ENCODE peak calls at places on chromosomes 16 and 17, in four cellular contexts. L is HepG2, Y is K562, F is H1. P is an unnamed sample.

GRCh38 chr17:73030995-73031394 is 61.5 kb downstream of the SLC39A11 start:
- DNase-seq in L (no peak), Y (no peak), F (no peak), P (no peak)

GRCh38 chr16:19696312-19696711 is 21.7 kb downstream of the KNOP1 start:
- DNase-seq in L (no peak), Y (peak), F (no peak), P (no peak)

GRCh38 chr17:79003661-79004411 is 5.7 kb downstream of the CANT1 start:
- DNase-seq in L (no peak), Y (no peak), F (no peak), P (no peak)

GRCh38 chr16:9476744-9477143 is 385.3 kb downstream of the HAPSTR1 start:
- DNase-seq in L (no peak), Y (no peak), F (no peak), P (no peak)

GRCh38 chr17:39739020-39739884 is 1.5 kb downstream of the GRB7 start:
- DNase-seq in L (peak), Y (peak), F (no peak), P (peak)

GRCh38 chr17:43907425-43907981 is at the start of gene MPP2:
- DNase-seq in L (peak), Y (peak), F (no peak), P (peak)

GRCh38 chr17:22469941-22470340 is 777.6 kb downstream of the KCNJ18 start:
- DNase-seq in L (no peak), Y (no peak), F (no peak), P (no peak)

GRCh38 chr16:3912373-3912772 is 31.9 kb upstream of the CREBBP start:
- DNase-seq in L (no peak), Y (no peak), F (no peak), P (no peak)

GRCh38 chr17:62656446-62656845 is 29.0 kb downstream of the MRC2 start:
- DNase-seq in L (no peak), Y (no peak), F (no peak), P (no peak)

GRCh38 chr17:59234631-59235030 is 14.3 kb downstream of the GDPD1 start:
- DNase-seq in L (no peak), Y (no peak), F (no peak), P (no peak)

GRCh38 chr17:60391419-60392041 is 403 bp downstream of the USP32 start:
- DNase-seq in L (no peak), Y (no peak), F (peak), P (no peak)

GRCh38 chr17:9842057-9842758 is 16.5 kb downstream of the GLP2R start:
- DNase-seq in L (peak), Y (no peak), F (no peak), P (peak)

GRCh38 chr16:65414284-65414984 is 292.6 kb upstream of the CDH11 start:
- DNase-seq in L (no peak), Y (no peak), F (no peak), P (no peak)

GRCh38 chr16:73176577-73177013 is 128.7 kb upstream of the ZFHX3 start:
- DNase-seq in L (peak), Y (no peak), F (no peak), P (peak)

GRCh38 chr16:89621136-89621697 is 7.8 kb downstream of the DPEP1 start:
- DNase-seq in L (no peak), Y (no peak), F (no peak), P (no peak)

GRCh38 chr17:74116087-74116717 is 87.3 kb upstream of the RPL38 start:
- DNase-seq in L (no peak), Y (no peak), F (no peak), P (no peak)

GRCh38 chr17:39952665-39953470 is 9.9 kb upstream of the GSDMA start:
- DNase-seq in L (peak), Y (peak), F (peak), P (peak)

GRCh38 chr17:38967290-38967738 is at the start of gene FBXO47:
- DNase-seq in L (peak), Y (peak), F (peak), P (peak)

GRCh38 chr16:85055503-85056210 is 28.1 kb downstream of the KIAA0513 start:
- DNase-seq in L (peak), Y (peak), F (no peak), P (no peak)

GRCh38 chr17:73797594-73798110 is 153.4 kb upstream of the SDK2 start:
- DNase-seq in L (peak), Y (no peak), F (no peak), P (peak)

GRCh38 chr17:42180411-42180921 is 476 bp downstream of the KCNH4 start:
- DNase-seq in L (no peak), Y (no peak), F (no peak), P (no peak)

GRCh38 chr17:42179335-42179734 is 1.6 kb downstream of the KCNH4 start:
- DNase-seq in L (no peak), Y (no peak), F (no peak), P (no peak)

GRCh38 chr17:42180922-42181850 is at the start of gene KCNH4:
- DNase-seq in L (peak), Y (peak), F (no peak), P (peak)

GRCh38 chr17:42178817-42179216 is 2.1 kb downstream of the KCNH4 start:
- DNase-seq in L (no peak), Y (no peak), F (no peak), P (no peak)

DNA sequence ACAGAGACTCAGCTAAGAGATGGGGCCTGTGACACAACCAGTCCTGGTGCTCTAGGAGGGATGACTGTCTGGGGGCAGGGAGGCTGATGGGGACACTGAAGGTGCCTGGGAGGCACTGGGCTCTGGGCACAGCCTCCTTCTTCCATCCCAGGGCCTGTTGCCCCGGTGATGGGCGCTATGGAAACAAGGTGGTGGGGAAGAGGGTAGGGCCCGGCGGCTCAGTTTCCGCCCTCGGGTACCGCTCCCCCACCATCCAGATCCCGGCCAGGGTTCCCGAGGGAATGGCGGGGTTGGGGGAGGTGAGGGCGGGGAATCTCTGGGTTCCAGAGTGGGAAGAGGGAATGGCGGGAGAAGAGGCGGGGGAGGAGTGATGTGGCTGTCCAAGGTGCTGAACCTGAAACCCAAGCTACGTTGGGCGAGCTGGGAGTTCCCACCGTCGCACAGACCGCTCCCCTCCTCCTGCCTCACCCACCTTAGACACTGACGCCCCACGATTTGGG is 981 bp downstream of the KCNH4 start:
- DNase-seq in L (peak), Y (peak), F (no peak), P (peak)
- TF ChIP-seq PHF8 in L (no peak), Y (no peak), F (no peak), P (no peak)

DNA sequence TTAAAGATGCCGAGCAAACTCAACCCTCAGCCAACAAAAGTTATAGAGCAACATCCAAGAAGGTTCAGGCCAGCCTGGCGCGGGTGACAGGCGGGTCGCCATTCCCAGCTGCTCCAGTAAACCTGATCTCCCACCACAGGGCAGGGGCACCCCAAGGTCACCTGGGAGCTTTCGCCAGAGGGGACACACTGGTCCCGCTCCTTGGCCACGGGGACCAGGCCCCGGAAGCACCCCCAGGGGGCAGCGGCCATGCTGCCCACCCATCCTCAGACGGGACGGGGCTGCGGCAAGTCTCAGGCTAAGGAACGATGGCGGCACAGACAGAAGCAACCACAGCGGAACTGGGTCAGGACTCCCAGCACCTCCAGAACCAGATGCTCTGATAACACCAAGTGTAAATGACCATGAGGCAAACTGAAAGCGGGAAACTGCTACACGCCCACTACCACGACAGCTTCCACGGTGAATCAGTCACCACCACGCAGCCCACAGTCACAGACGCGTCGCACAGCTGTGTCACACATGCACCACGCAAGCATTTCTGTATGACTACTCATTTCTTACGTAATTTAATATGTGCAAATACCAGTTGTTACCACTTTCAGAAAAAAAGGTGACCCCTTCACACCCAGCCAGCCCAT is 14.1 kb upstream of the CCDC154 start:
- DNase-seq in L (no peak), Y (no peak), F (no peak), P (no peak)
- TF ChIP-seq MAFK in L (no peak), Y (no peak), F (no peak), P (no peak)

GRCh38 chr16:54932737-54933254 is 2.1 kb downstream of the IRX5 start:
- DNase-seq in L (no peak), Y (no peak), F (no peak), P (no peak)

GRCh38 chr16:54931757-54932660 is 1.3 kb downstream of the IRX5 start:
- DNase-seq in L (no peak), Y (no peak), F (no peak), P (no peak)

GRCh38 chr16:54929090-54930033 is 1.3 kb upstream of the IRX5 start:
- DNase-seq in L (no peak), Y (peak), F (peak), P (peak)

GRCh38 chr16:54930034-54930938 is at the start of gene IRX5:
- DNase-seq in L (no peak), Y (peak), F (peak), P (peak)

DNA sequence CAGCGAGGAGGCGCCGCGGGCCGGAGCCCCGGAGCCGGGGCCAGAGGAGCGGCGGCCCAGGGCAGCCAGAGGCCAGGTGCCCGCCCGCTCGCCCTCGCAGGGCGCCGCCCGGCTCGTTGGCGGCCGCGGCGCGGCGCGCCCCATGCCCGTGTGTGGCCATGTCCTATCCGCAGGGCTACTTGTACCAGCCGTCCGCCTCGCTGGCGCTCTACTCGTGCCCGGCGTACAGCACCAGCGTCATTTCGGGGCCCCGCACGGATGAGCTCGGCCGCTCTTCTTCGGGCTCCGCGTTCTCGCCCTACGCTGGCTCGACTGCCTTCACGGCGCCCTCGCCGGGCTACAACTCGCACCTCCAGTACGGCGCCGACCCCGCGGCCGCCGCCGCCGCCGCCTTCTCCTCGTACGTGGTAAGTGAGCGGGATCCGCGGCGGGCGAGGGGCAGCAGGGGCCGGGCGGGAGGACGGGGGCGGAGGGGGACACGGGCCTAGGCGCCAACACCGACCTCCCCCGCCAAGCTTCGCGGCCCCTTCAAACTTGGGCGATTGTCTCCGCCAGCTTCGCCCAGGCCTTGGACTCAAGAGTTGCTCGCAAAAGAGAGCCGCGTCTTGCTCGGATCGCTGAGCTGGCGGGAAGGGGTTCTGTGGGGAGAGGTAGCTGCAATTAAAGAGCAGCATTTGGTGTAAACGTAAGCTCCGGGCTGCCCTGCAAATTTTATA is 534 bp downstream of the IRX5 start:
- DNase-seq in L (no peak), Y (peak), F (no peak), P (peak)
- TF ChIP-seq PHF8 in L (no peak), Y (peak), F (no peak), P (no peak)

DNA sequence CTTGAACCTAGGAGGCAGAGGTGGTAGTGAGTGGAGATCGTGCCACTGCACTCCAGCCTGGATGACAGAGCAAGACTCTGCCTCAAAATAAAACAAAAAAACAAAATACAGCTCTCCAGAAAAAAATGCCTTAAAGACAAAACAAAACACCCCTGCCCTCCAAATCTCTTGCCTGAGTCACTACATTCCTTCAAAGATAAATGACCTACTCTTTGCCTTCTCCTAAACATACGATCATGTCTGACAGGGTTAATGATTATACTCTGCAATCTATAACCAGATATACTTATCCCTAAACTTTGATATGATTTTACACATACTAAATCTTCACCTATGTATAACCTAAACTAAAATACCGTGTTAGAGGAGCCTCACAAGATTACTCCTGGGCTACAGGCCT is 1.4 kb upstream of the SETD6 start:
- DNase-seq in L (peak), Y (no peak), F (no peak), P (no peak)
- TF ChIP-seq MAFK in L (no peak), Y (no peak), F (no peak), P (no peak)

DNA sequence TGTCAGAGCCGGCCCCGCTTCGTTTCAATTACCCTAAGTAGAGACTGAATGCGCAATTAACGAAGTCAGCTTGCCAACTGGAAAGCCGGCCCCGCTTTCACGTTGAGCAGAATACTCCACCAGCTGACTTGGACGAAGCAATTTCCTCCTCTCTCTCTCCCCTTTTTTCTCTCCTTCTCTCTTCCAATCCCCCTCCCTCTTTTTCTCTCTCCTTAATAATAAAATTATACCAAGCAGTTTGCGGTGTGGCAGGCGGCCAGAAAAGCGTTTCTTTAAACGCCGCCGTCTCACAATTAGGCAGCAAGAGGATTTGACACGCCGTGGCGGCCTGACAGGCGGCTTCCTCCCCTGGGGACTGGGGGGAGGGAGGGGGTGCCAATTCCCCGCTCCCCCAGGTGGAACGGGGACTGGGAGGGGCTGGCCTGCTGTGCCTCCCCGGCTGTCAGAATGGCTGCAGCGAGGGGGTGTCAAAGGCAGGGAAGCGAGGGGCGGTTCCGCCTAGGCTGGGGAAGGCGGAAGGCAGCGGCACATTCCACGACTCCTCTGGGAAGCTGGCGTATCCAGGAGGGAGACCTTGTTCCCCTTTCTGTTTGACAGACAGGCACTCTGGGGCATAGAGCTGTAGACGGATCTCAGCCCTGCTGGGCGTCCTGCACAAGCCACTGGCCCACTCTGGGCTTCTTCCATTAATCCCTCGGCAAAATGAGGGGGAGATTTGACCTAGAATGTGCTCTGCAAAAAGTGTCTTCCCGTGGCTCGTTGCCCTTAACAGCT is 52.8 kb downstream of the SREBF1 start:
- DNase-seq in L (no peak), Y (no peak), F (no peak), P (no peak)
- TF ChIP-seq PHF8 in L (no peak), Y (no peak), F (no peak), P (no peak)

GRCh38 chr16:660459-661183 is 7.3 kb upstream of the RHOT2 start:
- DNase-seq in L (no peak), Y (peak), F (no peak), P (peak)
- TF ChIP-seq MAFK in L (no peak), Y (no peak), F (no peak), P (no peak)

GRCh38 chr17:32298721-32299578 is 33.3 kb downstream of the RHBDL3 start:
- DNase-seq in L (no peak), Y (no peak), F (no peak), P (no peak)
- TF ChIP-seq PHF8 in L (no peak), Y (no peak), F (no peak), P (no peak)

GRCh38 chr17:33962857-33963655 is 292.0 kb upstream of the CCL2 start:
- DNase-seq in L (no peak), Y (no peak), F (no peak), P (no peak)
- TF ChIP-seq MAFK in L (no peak), Y (no peak), F (no peak), P (no peak)

GRCh38 chr17:30969989-30970680 is 704 bp upstream of the RNF135 start:
- DNase-seq in L (no peak), Y (no peak), F (no peak), P (no peak)

GRCh38 chr17:30961213-30962188 is 9.3 kb upstream of the RNF135 start:
- DNase-seq in L (no peak), Y (no peak), F (no peak), P (peak)

GRCh38 chr17:30964878-30965277 is 6.0 kb upstream of the RNF135 start:
- DNase-seq in L (no peak), Y (no peak), F (no peak), P (no peak)
- TF ChIP-seq PHF8 in L (no peak), Y (no peak), F (no peak), P (no peak)

GRCh38 chr17:13520899-13521572 is 80.7 kb downstream of the HS3ST3A1 start:
- DNase-seq in L (no peak), Y (no peak), F (no peak), P (no peak)
- TF ChIP-seq MAFK in L (peak), Y (peak), F (peak), P (peak)